ENCODE peak calls at places on chromosomes 6 and 20, in six cellular contexts. X is AG09319, D is stomach, W is OCI-LY7, B is B cell, J is tibial nerve. O is an unnamed sample.

GRCh38 chr6:41599015-41599835 is 39.0 kb upstream of the MDFI start:
- DNase-seq in D (peak), J (no peak), B (no peak), W (no peak), X (no peak), O (no peak)

GRCh38 chr6:89984926-89985743 is 90.9 kb downstream of the GJA10 start:
- DNase-seq in J (no peak), X (no peak), W (no peak), B (no peak), D (no peak), O (no peak)

GRCh38 chr6:48184644-48185043 is 73.6 kb upstream of the PTCHD4 start:
- DNase-seq in X (no peak), B (no peak), D (no peak), J (no peak), W (no peak), O (no peak)

GRCh38 chr6:145656128-145656527 is 79.2 kb downstream of the EPM2A start:
- DNase-seq in B (no peak), J (no peak), X (no peak), D (no peak), W (no peak), O (no peak)

GRCh38 chr20:53597085-53597482 is 3.4 kb upstream of the ZNF217 start:
- DNase-seq in J (no peak), W (no peak), D (peak), B (no peak), X (no peak), O (peak)

GRCh38 chr20:5173763-5174162 is 47.0 kb downstream of the CDS2 start:
- DNase-seq in W (no peak), B (no peak), D (no peak), J (no peak), X (no peak), O (no peak)

GRCh38 chr6:17354700-17355403 is 38.5 kb upstream of the CAP2 start:
- DNase-seq in D (no peak), J (no peak), W (peak), B (no peak), X (no peak), O (no peak)

GRCh38 chr6:2848851-2849250 is 7.2 kb upstream of the SERPINB1 start:
- DNase-seq in X (no peak), B (peak), D (peak), W (peak), J (no peak), O (no peak)

GRCh38 chr6:31680841-31681671 is at the start of gene LY6G5C:
- DNase-seq in B (peak), X (peak), J (peak), W (peak), D (peak), O (peak)

GRCh38 chr6:64012351-64013060 is 376.9 kb downstream of the PHF3 start:
- DNase-seq in B (no peak), J (no peak), D (no peak), X (no peak), W (no peak), O (no peak)

GRCh38 chr20:58708246-58708931 is 15.8 kb downstream of the NPEPL1 start:
- DNase-seq in D (peak), X (no peak), B (peak), W (no peak), J (peak), O (peak)

GRCh38 chr6:19333936-19334335 is 503.2 kb upstream of the ID4 start:
- DNase-seq in J (no peak), B (no peak), D (no peak), X (no peak), W (no peak), O (no peak)

GRCh38 chr6:132459605-132459952 is 53.3 kb downstream of the STX7 start:
- DNase-seq in B (no peak), J (no peak), X (no peak), W (no peak), D (no peak), O (no peak)

GRCh38 chr6:73665686-73666319 is 12.0 kb upstream of the SLC17A5 start:
- DNase-seq in J (no peak), W (no peak), B (no peak), D (no peak), X (no peak), O (no peak)

GRCh38 chr6:165743366-165743898 is 80.4 kb upstream of the PDE10A start:
- DNase-seq in W (no peak), D (no peak), J (no peak), B (no peak), X (no peak), O (no peak)

GRCh38 chr20:3744806-3745685 is 12.6 kb downstream of the HSPA12B start:
- DNase-seq in J (peak), B (peak), D (peak), X (no peak), W (peak), O (peak)

GRCh38 chr6:21023210-21023609 is 489.0 kb downstream of the CDKAL1 start:
- DNase-seq in J (no peak), X (no peak), B (no peak), D (no peak), W (no peak), O (no peak)

GRCh38 chr20:62219101-62219991 is 732 bp downstream of the HRH3 start:
- DNase-seq in B (no peak), J (no peak), X (no peak), D (no peak), W (no peak), O (no peak)

GRCh38 chr20:33125983-33126382 is 42.0 kb upstream of the BPIFA2 start:
- DNase-seq in X (no peak), W (no peak), B (no peak), D (peak), J (no peak), O (no peak)

GRCh38 chr6:159168536-159169192 is 536 bp upstream of the FNDC1 start:
- DNase-seq in D (peak), J (no peak), B (peak), X (no peak), W (no peak), O (no peak)

GRCh38 chr20:61442075-61442670 is 190.1 kb downstream of the CDH4 start:
- DNase-seq in J (no peak), W (no peak), X (no peak), B (no peak), D (no peak), O (no peak)

GRCh38 chr20:24149881-24150307 is 161.3 kb upstream of the GGTLC1 start:
- DNase-seq in B (no peak), X (no peak), D (no peak), W (no peak), J (no peak), O (no peak)
- TF ChIP-seq CTCF in B (no peak), X (peak), D (peak), W (peak), J (no peak), O (peak)

GRCh38 chr6:39003072-39003471 is 45.5 kb upstream of the GLP1R start:
- DNase-seq in W (no peak), J (no peak), B (no peak), X (no peak), D (no peak), O (no peak)
- TF ChIP-seq CTCF in W (peak), J (no peak), B (no peak), X (peak), D (no peak), O (no peak)

GRCh38 chr20:54658525-54658924 is 183.1 kb downstream of the DOK5 start:
- DNase-seq in W (no peak), J (no peak), D (no peak), X (no peak), B (no peak), O (no peak)

GRCh38 chr20:54662064-54662463 is 186.7 kb downstream of the DOK5 start:
- DNase-seq in X (no peak), B (no peak), J (no peak), W (no peak), D (no peak), O (no peak)

GRCh38 chr20:54654460-54654859 is 179.1 kb downstream of the DOK5 start:
- DNase-seq in D (no peak), W (no peak), J (no peak), B (no peak), X (no peak), O (no peak)

GRCh38 chr20:54657268-54657826 is 182.0 kb downstream of the DOK5 start:
- DNase-seq in W (no peak), X (no peak), J (no peak), B (no peak), D (no peak), O (no peak)
- TF ChIP-seq CTCF in W (no peak), X (no peak), J (no peak), B (no peak), D (no peak), O (no peak)

GRCh38 chr6:46629698-46630097 is 22.9 kb downstream of the CYP39A1 start:
- DNase-seq in J (no peak), D (no peak), X (no peak), B (no peak), W (no peak), O (no peak)

GRCh38 chr6:46626976-46627375 is 25.6 kb downstream of the CYP39A1 start:
- DNase-seq in X (no peak), J (no peak), B (no peak), D (no peak), W (peak), O (no peak)

GRCh38 chr6:46628976-46629375 is 23.6 kb downstream of the CYP39A1 start:
- DNase-seq in X (no peak), J (no peak), D (no peak), B (no peak), W (no peak), O (no peak)

GRCh38 chr6:46628498-46628897 is 24.1 kb downstream of the CYP39A1 start:
- DNase-seq in J (no peak), D (no peak), B (no peak), W (no peak), X (no peak), O (no peak)

GRCh38 chr6:46626228-46626909 is 26.2 kb downstream of the CYP39A1 start:
- DNase-seq in B (no peak), J (no peak), D (no peak), X (no peak), W (peak), O (no peak)
- TF ChIP-seq CTCF in B (peak), J (peak), D (peak), X (peak), W (peak), O (peak)

GRCh38 chr20:31693402-31693801 is 29.3 kb downstream of the BCL2L1 start:
- DNase-seq in J (no peak), B (no peak), X (no peak), W (no peak), D (no peak), O (no peak)
- TF ChIP-seq CTCF in J (no peak), B (no peak), X (no peak), W (peak), D (no peak), O (no peak)

GRCh38 chr20:46402236-46402886 is 4.1 kb downstream of the ELMO2 start:
- DNase-seq in W (no peak), J (no peak), X (no peak), B (no peak), D (no peak), O (no peak)

GRCh38 chr20:46399401-46399800 is 7.0 kb downstream of the ELMO2 start:
- DNase-seq in W (no peak), J (no peak), X (no peak), D (no peak), B (no peak), O (no peak)

GRCh38 chr20:46401478-46401860 is 4.9 kb downstream of the ELMO2 start:
- DNase-seq in X (no peak), J (no peak), B (no peak), D (no peak), W (no peak), O (no peak)

GRCh38 chr20:46400253-46400652 is 6.2 kb downstream of the ELMO2 start:
- DNase-seq in X (peak), D (no peak), W (no peak), B (no peak), J (no peak), O (no peak)

DNA sequence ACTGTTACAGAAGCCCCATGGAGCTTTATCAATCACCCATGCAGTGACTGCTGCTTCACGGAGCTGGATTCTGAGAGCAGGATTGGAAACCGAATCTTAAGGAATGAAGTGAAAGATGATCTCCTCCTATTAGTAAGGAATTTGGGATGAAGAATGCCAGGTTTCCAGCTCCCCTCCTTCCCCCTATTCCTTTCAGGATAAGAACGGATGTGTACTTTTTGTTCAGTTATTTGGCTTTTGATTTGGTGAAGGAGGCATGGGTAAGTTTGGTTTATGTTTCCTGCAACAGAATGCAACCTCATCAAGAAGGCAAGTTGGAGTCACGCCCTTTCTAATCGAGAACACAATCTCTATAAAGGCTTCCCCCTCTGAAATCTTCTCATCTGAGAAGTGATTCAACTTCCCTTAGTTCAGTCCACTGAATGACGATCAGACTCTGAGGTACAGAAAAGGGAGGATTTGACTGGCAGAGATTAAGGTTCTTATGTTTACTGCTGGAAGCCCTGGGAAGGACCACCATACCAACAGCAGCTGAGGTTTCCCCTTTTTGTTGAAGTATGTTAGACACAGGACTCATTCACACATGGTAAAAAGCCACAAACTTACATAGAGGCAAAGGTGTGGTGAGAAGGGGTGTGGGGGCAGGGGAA is 5.5 kb downstream of the ELMO2 start:
- DNase-seq in X (peak), D (no peak), B (no peak), J (no peak), W (no peak), O (no peak)
- TF ChIP-seq CTCF in X (no peak), D (no peak), B (no peak), J (no peak), W (no peak), O (no peak)

DNA sequence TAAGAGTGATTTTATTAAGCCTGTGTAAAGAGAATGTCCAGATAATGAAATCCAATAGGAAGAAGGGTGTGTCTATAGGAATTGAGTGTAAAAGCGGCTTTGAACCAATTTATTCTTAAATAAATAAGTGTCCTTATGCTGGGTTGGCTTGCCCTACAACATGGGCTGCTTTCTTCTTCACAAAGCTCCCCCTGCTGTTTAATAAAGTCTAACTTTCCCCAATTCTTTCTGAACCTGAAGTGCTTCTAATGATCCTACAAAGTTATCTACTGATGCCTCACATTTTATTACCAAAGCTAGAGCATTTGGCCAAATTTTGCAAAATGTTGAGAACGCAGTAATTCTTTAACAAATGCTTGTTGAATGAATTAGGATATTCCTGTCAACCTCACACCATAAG is 36.3 kb upstream of the SIRT5 start:
- DNase-seq in D (no peak), W (peak), X (peak), J (no peak), B (peak), O (no peak)
- TF ChIP-seq CTCF in D (peak), W (peak), X (peak), J (peak), B (peak), O (no peak)